ENCODE peak calls at places on chromosomes 7 and 10, in four cellular contexts. I is HL-60, Z is K562, T is GM12878. P is an unnamed sample.
A peak's percentile ranks its signal among the peaks of the same experiment; 100 is the strongest.

GRCh38 chr7:47577351-47577919 is 4.5 kb downstream of the TNS3 start:
- DNase-seq in I (no peak), Z (no peak), T (no peak), P (no peak)

GRCh38 chr7:31108097-31108657 is 56.1 kb downstream of the ADCYAP1R1 start:
- DNase-seq in I (no peak), Z (no peak), T (no peak), P (no peak)

GRCh38 chr10:97169911-97170693 is 15.7 kb downstream of the SLIT1 start:
- DNase-seq in I (no peak), Z (peak; percentile 8), T (no peak), P (no peak)

GRCh38 chr10:119933179-119933578 is 40.6 kb downstream of the SEC23IP start:
- DNase-seq in I (no peak), Z (no peak), T (no peak), P (no peak)

GRCh38 chr10:28734940-28735759 is 57.8 kb downstream of the BAMBI start:
- DNase-seq in I (no peak), Z (peak; percentile 87), T (no peak), P (no peak)

GRCh38 chr7:16028103-16028502 is 341.6 kb upstream of the MEOX2 start:
- DNase-seq in I (no peak), Z (no peak), T (no peak), P (no peak)

GRCh38 chr10:52570490-52570889 is 202.1 kb downstream of the MBL2 start:
- DNase-seq in I (no peak), Z (no peak), T (no peak), P (no peak)

GRCh38 chr10:49109669-49110335 is 5.5 kb downstream of the VSTM4 start:
- DNase-seq in I (no peak), Z (no peak), T (no peak), P (no peak)

GRCh38 chr7:41046778-41047177 is 656.1 kb downstream of the INHBA start:
- DNase-seq in I (no peak), Z (no peak), T (no peak), P (no peak)
- TF ChIP-seq SPI1 in I (no peak), Z (no peak), T (no peak), P (no peak)

GRCh38 chr7:5211730-5212482 is 21.9 kb downstream of the WIPI2 start:
- DNase-seq in I (no peak), Z (no peak), T (no peak), P (no peak)
- TF ChIP-seq POLR2AphosphoS5 in I (no peak), Z (no peak), T (peak; percentile 52), P (peak; percentile 17)

GRCh38 chr7:2071133-2071832 is 161.5 kb downstream of the MAD1L1 start:
- DNase-seq in I (no peak), Z (no peak), T (no peak), P (no peak)

GRCh38 chr7:2072042-2072441 is 160.7 kb downstream of the MAD1L1 start:
- DNase-seq in I (no peak), Z (no peak), T (peak; percentile 31), P (peak; percentile 77)

GRCh38 chr7:2070151-2070763 is 162.5 kb downstream of the MAD1L1 start:
- DNase-seq in I (no peak), Z (peak; percentile 74), T (no peak), P (no peak)

GRCh38 chr7:2068693-2069471 is 163.9 kb downstream of the MAD1L1 start:
- DNase-seq in I (no peak), Z (no peak), T (no peak), P (no peak)

GRCh38 chr7:2069472-2069860 is 163.3 kb downstream of the MAD1L1 start:
- DNase-seq in I (no peak), Z (no peak), T (no peak), P (no peak)
- TF ChIP-seq SPI1 in I (no peak), Z (no peak), T (no peak), P (no peak)

GRCh38 chr7:139855498-139856270 is 26.6 kb downstream of the TBXAS1 start:
- DNase-seq in I (peak; percentile 92), Z (peak; percentile 67), T (peak; percentile 51), P (peak; percentile 27)
- TF ChIP-seq POLR2AphosphoS5 in I (peak; percentile 74), Z (no peak), T (no peak), P (no peak)

GRCh38 chr7:135558337-135558767 is 635 bp downstream of the NUP205 start:
- DNase-seq in I (peak; percentile 63), Z (peak; percentile 94), T (peak; percentile 62), P (peak; percentile 52)
- TF ChIP-seq SPI1 in I (no peak), Z (no peak), T (no peak), P (no peak)

GRCh38 chr7:107890962-107891618 is at the start of gene DLD:
- DNase-seq in I (peak; percentile 76), Z (peak; percentile 99), T (peak; percentile 74), P (peak; percentile 91)
- TF ChIP-seq POLR2AphosphoS5 in I (peak; percentile 78), Z (peak; percentile 94), T (peak; percentile 88), P (peak; percentile 81)

GRCh38 chr7:121082400-121083101 is 94.0 kb downstream of the CPED1 start:
- DNase-seq in I (no peak), Z (no peak), T (no peak), P (no peak)
- TF ChIP-seq SPI1 in I (no peak), Z (no peak), T (no peak), P (no peak)

P was measured in GM12891.